ENCODE peak calls at places on chromosome 11, in five cellular contexts. B, E, O, I and Y are unnamed samples.

GRCh38 chr11:111336582-111337256 is 38.4 kb downstream of the POU2AF3 start:
- DNase-seq in B (no peak), E (no peak), O (peak), I (no peak), Y (no peak)

GRCh38 chr11:95412074-95412473 is 181.1 kb upstream of the SESN3 start:
- DNase-seq in B (no peak), E (no peak), O (no peak), I (no peak), Y (no peak)

GRCh38 chr11:128422576-128423370 is 164.6 kb downstream of the ETS1 start:
- DNase-seq in B (no peak), E (no peak), O (no peak), I (no peak), Y (no peak)

GRCh38 chr11:46253258-46254134 is 24.0 kb upstream of the CREB3L1 start:
- DNase-seq in B (no peak), E (peak), O (peak), I (no peak), Y (no peak)

GRCh38 chr11:130383363-130384168 is 44.8 kb downstream of the ADAMTS8 start:
- DNase-seq in B (peak), E (peak), O (peak), I (peak), Y (peak)

GRCh38 chr11:2510626-2511402 is 66.0 kb downstream of the KCNQ1 start:
- DNase-seq in B (no peak), E (no peak), O (no peak), I (no peak), Y (no peak)

GRCh38 chr11:129790131-129790530 is 25.5 kb upstream of the TMEM45B start:
- DNase-seq in B (no peak), E (no peak), O (no peak), I (no peak), Y (no peak)

GRCh38 chr11:118618115-118618990 is 10.9 kb downstream of the PHLDB1 start:
- DNase-seq in B (peak), E (peak), O (peak), I (no peak), Y (no peak)

GRCh38 chr11:119686483-119686882 is 42.5 kb downstream of the NECTIN1 start:
- DNase-seq in B (no peak), E (no peak), O (no peak), I (no peak), Y (no peak)

GRCh38 chr11:65973439-65974110 is 12.0 kb downstream of the SART1 start:
- DNase-seq in B (no peak), E (peak), O (peak), I (no peak), Y (no peak)

GRCh38 chr11:10982695-10983492 is 125.0 kb upstream of the ZBED5 start:
- DNase-seq in B (no peak), E (no peak), O (peak), I (peak), Y (no peak)

GRCh38 chr11:97743205-97743742 is 1277.5 kb upstream of the CNTN5 start:
- DNase-seq in B (no peak), E (peak), O (peak), I (no peak), Y (no peak)

GRCh38 chr11:128532571-128533091 is 54.7 kb downstream of the ETS1 start:
- DNase-seq in B (no peak), E (no peak), O (no peak), I (no peak), Y (no peak)

GRCh38 chr11:122843281-122844150 is 5.2 kb downstream of the CRTAM start:
- DNase-seq in B (no peak), E (no peak), O (no peak), I (no peak), Y (peak)

GRCh38 chr11:118060879-118061278 is 16.0 kb upstream of the TMPRSS4 start:
- DNase-seq in B (no peak), E (no peak), O (no peak), I (no peak), Y (no peak)

GRCh38 chr11:35945137-35945518 is 1.3 kb downstream of the LDLRAD3 start:
- DNase-seq in B (no peak), E (no peak), O (no peak), I (no peak), Y (no peak)

GRCh38 chr11:119381186-119381988 is at the start of gene USP2:
- DNase-seq in B (peak), E (peak), O (peak), I (peak), Y (peak)

GRCh38 chr11:46234261-46234660 is 43.2 kb upstream of the CREB3L1 start:
- DNase-seq in B (peak), E (no peak), O (no peak), I (no peak), Y (no peak)

GRCh38 chr11:93572621-93573020 is 29.4 kb upstream of the SMCO4 start:
- DNase-seq in B (no peak), E (no peak), O (no peak), I (no peak), Y (no peak)

GRCh38 chr11:63869686-63870085 is 30.8 kb downstream of the MARK2 start:
- DNase-seq in B (no peak), E (no peak), O (no peak), I (no peak), Y (no peak)

GRCh38 chr11:109236696-109237095 is 185.3 kb upstream of the C11orf87 start:
- DNase-seq in B (no peak), E (no peak), O (no peak), I (no peak), Y (no peak)

GRCh38 chr11:92787638-92788037 is 181.8 kb upstream of the MTNR1B start:
- DNase-seq in B (no peak), E (no peak), O (no peak), I (no peak), Y (no peak)

GRCh38 chr11:2801711-2802388 is 83.7 kb downstream of the CDKN1C start:
- DNase-seq in B (no peak), E (no peak), O (no peak), I (no peak), Y (no peak)

GRCh38 chr11:1116104-1116503 is 41.4 kb downstream of the MUC2 start:
- DNase-seq in B (no peak), E (no peak), O (no peak), I (no peak), Y (no peak)

GRCh38 chr11:69484427-69485259 is 3.2 kb downstream of the LINC01488 start:
- DNase-seq in B (no peak), E (no peak), O (no peak), I (no peak), Y (no peak)

GRCh38 chr11:9260182-9261146 is 4.7 kb downstream of the DENND5A start:
- DNase-seq in B (no peak), E (no peak), O (peak), I (no peak), Y (no peak)
- TF ChIP-seq CTCF in B (no peak), E (peak), O (peak), I (no peak), Y (no peak)

GRCh38 chr11:70568504-70569172 is 170.3 kb downstream of the CTTN start:
- DNase-seq in B (peak), E (peak), O (peak), I (no peak), Y (peak)
- TF ChIP-seq CTCF in B (peak), E (peak), O (peak), I (no peak), Y (no peak)

DNA sequence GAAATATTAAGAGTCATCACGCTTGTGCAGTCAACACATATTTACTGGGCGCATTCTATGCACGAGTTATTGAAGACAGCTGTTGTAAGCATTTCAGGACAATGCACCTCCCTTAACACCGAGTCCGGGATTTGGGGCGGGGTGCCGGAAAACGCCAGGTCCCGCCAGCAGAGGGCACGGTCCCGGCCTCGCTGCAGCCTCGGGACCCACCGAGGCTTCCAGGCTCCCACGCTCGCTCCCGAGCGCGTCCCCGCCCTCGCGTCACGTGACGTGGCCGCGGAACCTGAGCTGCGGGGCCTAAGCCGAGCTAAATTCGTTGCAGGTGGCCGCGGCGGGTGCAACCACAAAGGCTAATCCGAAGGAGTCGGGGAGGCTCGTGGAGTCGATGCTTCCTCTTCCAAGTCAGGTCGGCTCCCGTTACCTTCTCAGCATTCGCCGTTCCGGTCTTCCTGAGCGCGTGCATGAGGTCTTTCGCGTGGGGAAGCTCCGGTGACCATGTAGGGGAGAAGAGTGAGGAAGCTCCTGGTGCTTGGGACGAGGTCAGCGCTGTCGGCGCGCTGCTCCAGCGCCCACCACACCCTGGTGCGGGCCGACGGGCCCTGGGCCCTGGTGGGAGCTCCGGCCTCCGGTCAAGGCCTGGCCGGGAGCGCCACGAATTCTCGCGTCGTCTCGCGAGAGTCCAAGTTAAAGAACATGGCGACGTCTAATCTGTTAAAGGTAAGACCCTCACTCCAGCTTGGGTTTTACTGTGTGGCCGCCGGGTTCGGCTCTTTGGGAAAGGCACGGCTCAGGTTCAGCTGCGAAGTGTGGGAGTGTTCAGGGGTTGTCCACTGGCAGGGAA is at the start of gene CUL5:
- DNase-seq in B (peak), E (peak), O (peak), I (peak), Y (peak)
- TF ChIP-seq CTCF in B (peak), E (peak), O (peak), I (peak), Y (peak)

DNA sequence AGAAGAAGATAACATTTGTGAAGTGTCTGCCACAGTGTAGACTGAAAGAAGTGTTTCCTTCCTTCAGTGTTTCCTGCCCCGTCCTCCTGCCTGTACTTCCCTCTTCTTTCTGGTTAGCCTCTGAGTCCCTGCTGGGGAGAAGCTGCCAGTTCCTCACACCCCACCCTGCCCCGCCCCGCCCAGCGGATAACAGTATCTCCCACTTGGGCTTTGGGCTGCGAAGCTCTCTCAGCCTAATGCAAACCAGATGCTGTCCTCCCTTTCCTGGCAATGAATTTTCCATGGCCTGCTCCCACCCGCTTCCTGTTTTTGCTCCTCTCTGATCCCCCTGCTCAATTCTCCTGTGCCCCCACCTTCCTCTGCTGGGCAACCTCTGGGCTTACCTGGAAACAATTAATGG is 5.2 kb upstream of the RAB3IL1 start:
- DNase-seq in B (peak), E (peak), O (peak), I (no peak), Y (no peak)
- TF ChIP-seq CTCF in B (no peak), E (no peak), O (no peak), I (no peak), Y (no peak)

GRCh38 chr11:116895053-116895757 is 57.8 kb upstream of the APOA1 start:
- DNase-seq in B (peak), E (no peak), O (peak), I (no peak), Y (no peak)
- TF ChIP-seq CTCF in B (peak), E (peak), O (peak), I (no peak), Y (no peak)

GRCh38 chr11:12159351-12160099 is 49.1 kb downstream of the MICAL2 start:
- DNase-seq in B (no peak), E (peak), O (peak), I (no peak), Y (no peak)
- TF ChIP-seq CTCF in B (no peak), E (no peak), O (no peak), I (no peak), Y (no peak)

DNA sequence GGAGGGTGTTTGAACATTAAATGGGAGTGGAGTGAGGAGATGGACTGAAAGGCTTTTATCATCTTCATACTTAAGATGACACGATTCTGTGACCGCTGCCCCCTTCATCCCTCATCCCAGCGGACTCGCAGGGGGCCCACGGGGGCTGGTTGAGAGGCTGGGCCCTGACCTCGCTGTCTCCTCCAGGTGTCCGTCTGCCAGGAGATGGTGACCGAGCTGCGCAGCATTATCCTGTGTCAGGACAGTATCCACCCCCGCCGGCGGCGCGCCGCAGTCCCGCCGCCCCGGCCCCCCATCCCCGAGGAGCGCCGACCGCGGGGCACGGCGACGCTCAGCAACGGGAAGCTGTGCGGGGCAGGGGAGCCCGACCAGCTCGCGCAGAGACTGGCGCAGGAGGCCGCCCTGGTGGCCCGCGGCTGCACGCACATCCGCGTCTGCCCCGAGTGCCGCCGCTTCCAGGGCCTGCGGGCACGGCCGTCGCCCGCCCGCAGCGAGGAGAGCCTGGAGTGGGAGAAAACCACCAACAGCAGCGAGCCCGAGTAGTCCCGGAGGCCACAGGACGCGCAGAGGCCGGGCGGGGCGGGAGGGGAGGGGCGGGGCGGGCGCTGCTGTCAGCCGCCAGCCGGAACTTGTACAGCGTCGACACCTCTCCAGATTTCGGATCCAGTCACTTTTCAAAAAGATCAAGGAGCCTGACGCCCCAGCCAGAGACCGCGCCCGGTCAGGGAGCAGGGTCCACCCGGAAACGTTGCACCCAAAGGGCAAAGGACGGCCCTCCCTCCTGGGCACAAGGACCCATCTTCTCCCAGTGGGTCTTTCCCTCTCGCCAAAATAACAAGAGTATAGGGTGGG is 38.0 kb upstream of the TBCEL start:
- DNase-seq in B (peak), E (peak), O (peak), I (peak), Y (peak)
- TF ChIP-seq CTCF in B (peak), E (peak), O (no peak), I (no peak), Y (no peak)